ENCODE peak calls at places on chromosomes 16 and 17, in ten cellular contexts. Z is activated CD8-positive, alpha-beta memory T cell treated with anti-CD3 and anti-CD28 coated beads for 48 hours; J is NB4; E is glutamatergic neuron; S is astrocyte of the spinal cord; P is activated naive CD8-positive, alpha-beta T cell treated with anti-CD3 and anti-CD28 coated beads for 36 hours; H is left ventricle myocardium inferior; O is HuH-7; R is cardiac muscle cell; F is nephron progenitor cell. C is an unnamed sample.

GRCh38 chr17:75128694-75129505 is 2.6 kb downstream of the NT5C start:
- DNase-seq in H (no peak), F (no peak), J (no peak), P (no peak), S (no peak), Z (no peak), R (no peak), O (no peak), E (no peak), C (no peak)

GRCh38 chr17:48575066-48575582 is 3.0 kb downstream of the HOXB4 start:
- DNase-seq in J (no peak), F (no peak), R (no peak), Z (no peak), E (no peak), S (peak), O (no peak), P (no peak), H (no peak), C (no peak)

GRCh38 chr16:84086996-84087395 is 29.7 kb downstream of the MBTPS1 start:
- DNase-seq in R (no peak), J (no peak), Z (no peak), P (no peak), E (peak), S (no peak), F (no peak), O (no peak), H (no peak), C (no peak)

GRCh38 chr17:69228576-69228975 is at the start of gene ABCA10:
- DNase-seq in R (no peak), Z (no peak), H (no peak), S (peak), F (no peak), O (no peak), J (no peak), P (no peak), E (no peak), C (no peak)

GRCh38 chr17:61462734-61463067 is 10.5 kb downstream of the TBX4 start:
- DNase-seq in F (no peak), E (no peak), P (no peak), Z (no peak), H (no peak), S (no peak), O (no peak), J (no peak), R (no peak), C (no peak)

GRCh38 chr16:19116711-19117449 is 3.1 kb downstream of the ITPRIPL2 start:
- DNase-seq in F (no peak), E (no peak), J (peak), S (no peak), Z (no peak), P (no peak), O (no peak), H (no peak), R (no peak), C (no peak)

GRCh38 chr17:3598078-3598477 is 11.1 kb downstream of the TRPV1 start:
- DNase-seq in O (no peak), P (no peak), R (no peak), Z (no peak), J (no peak), E (no peak), H (no peak), F (peak), S (no peak), C (no peak)

GRCh38 chr17:73341350-73342056 is 29.7 kb upstream of the CDC42EP4 start:
- DNase-seq in E (no peak), H (no peak), Z (no peak), R (no peak), S (no peak), J (no peak), P (no peak), O (no peak), F (no peak), C (no peak)